ENCODE peak calls at places on chromosome 18, in four cellular contexts. T, N, E and H are unnamed samples. For H3K27me3 and H3K4me1, the result is how much of the 10 kb centered on the place peaks cover.

GRCh38 chr18:623760-624620 is 27.2 kb downstream of the CLUL1 start:
- DNase-seq in T (no peak), N (peak), E (peak), H (no peak)

GRCh38 chr18:27797484-27797883 is 379.4 kb downstream of the CDH2 start:
- DNase-seq in T (peak), N (no peak), E (no peak), H (no peak)

GRCh38 chr18:21489119-21489750 is 111.3 kb downstream of the ESCO1 start:
- DNase-seq in T (no peak), N (peak), E (peak), H (peak)

GRCh38 chr18:28151434-28151833 is 25.5 kb downstream of the CDH2 start:
- DNase-seq in T (no peak), N (no peak), E (no peak), H (no peak)

GRCh38 chr18:9704233-9705118 is 3.6 kb upstream of the RAB31 start:
- DNase-seq in T (peak), N (no peak), E (no peak), H (no peak)

GRCh38 chr18:23912356-23912755 is 102.2 kb upstream of the TTC39C start:
- DNase-seq in T (no peak), N (no peak), E (no peak), H (no peak)

GRCh38 chr18:46325836-46326235 is 221.7 kb downstream of the HAUS1 start:
- DNase-seq in T (no peak), N (no peak), E (no peak), H (no peak)

GRCh38 chr18:70376137-70376913 is 87.5 kb downstream of the SOCS6 start:
- DNase-seq in T (no peak), N (no peak), E (peak), H (no peak)

GRCh38 chr18:2871111-2871720 is 24.4 kb downstream of the EMILIN2 start:
- DNase-seq in T (no peak), N (no peak), E (no peak), H (no peak)

GRCh38 chr18:74896390-74896991 is 298.8 kb downstream of the ZNF407 start:
- DNase-seq in T (no peak), N (no peak), E (peak), H (peak)

GRCh38 chr18:79515331-79515730 is 119.6 kb downstream of the NFATC1 start:
- DNase-seq in T (no peak), N (no peak), E (no peak), H (no peak)

DNA sequence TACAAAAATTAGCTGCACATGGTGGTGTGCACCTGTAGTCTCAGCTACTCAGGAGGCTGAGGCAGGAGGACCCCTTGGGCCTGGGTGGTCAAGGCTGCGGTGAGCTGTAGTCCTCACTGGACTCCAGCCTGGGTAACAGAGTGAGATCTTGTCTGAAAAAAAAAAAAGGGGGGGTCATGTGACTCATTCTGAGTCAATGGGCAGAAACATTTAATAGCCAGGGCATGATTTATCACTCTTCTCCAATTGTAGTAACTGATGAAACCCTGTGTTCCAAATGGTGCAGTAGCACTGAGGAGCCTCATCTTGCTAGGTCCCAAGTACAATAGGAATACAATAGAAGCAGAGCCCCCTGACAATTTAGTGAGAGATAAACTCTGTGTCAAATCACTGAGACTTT is 78.9 kb upstream of the CCDC68 start:
- DNase-seq in T (no peak), N (no peak), E (no peak), H (no peak)
- H3K27me3 ChIP-seq in T (under half), N (under half), E (under half), H (under half)

GRCh38 chr18:26301681-26302080 is 75.4 kb downstream of the TAF4B start:
- DNase-seq in T (no peak), N (no peak), E (no peak), H (no peak)
- TF ChIP-seq SUZ12 in T (no peak), N (no peak), E (no peak), H (no peak)

DNA sequence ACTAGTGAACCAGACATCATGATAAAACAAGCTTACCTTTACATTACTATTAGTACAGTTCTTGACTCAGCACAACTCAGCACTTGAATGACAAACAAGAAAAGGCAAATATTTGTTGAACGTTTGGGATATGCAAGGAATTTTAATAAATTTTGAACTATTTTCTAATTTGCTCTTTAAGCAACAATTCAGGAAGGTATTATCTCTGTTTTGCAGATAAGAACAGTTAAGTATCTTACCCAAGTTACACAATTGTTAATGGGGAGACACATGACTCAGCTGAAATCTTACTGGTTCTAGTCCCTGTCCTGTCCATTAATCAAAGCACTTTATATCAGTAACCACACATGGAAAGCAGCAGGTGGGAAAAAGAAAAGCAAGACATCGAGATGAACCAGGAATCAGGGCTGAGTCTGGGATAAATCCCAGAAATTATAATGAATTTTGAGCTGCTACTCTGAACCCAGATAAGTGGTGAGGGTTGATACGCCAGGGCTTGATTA is 493.9 kb upstream of the PIK3C3 start:
- DNase-seq in T (no peak), N (no peak), E (no peak), H (no peak)
- H3K4me1 ChIP-seq in T (under half), N (under half), E (under half), H (under half)

DNA sequence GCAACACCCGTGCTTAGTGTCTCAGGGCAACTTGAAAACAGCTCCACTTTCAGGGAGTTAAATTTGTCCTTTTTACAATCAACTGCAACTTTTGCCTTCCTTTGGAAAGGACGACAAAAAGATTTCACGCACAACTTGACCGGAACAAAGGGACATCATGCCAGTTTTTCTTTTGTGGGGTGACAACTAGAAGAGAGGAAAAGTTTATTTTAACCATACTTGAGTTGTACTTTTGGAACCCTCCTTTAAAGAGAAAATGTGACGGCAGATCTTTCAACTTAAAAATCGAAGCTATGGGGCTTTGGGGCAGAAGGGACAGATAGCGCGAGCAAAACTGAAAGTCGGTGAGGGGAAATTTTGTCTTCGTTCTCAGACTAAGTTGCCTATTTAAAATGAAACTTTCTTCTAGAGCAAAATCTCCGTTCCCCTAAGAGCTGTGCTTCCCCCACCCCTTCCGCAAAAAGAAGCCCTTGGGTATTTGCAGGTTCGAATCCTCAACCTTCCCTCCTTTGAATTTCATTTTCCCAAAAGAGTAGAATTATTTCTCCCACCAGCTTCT is 5.5 kb upstream of the ONECUT2 start:
- DNase-seq in T (no peak), N (no peak), E (no peak), H (no peak)
- H3K27me3 ChIP-seq in T (under half), N (half or more), E (under half), H (half or more)